ENCODE peak calls at places on chromosomes 2 and 18, in five cellular contexts. A is endothelial cell of umbilical vein, Z is GM12878, W is keratinocyte, H is IMR-90. F is an unnamed sample.

GRCh38 chr2:27024812-27025211 is 8.0 kb upstream of the TMEM214 start:
- DNase-seq in A (no peak), Z (no peak), W (no peak), H (no peak), F (no peak)

GRCh38 chr2:118848381-118849225 is 1.2 kb upstream of the EN1 start:
- DNase-seq in A (no peak), Z (no peak), W (no peak), H (no peak), F (no peak)

GRCh38 chr18:60826346-60826745 is 453.8 kb upstream of the MC4R start:
- DNase-seq in A (no peak), Z (no peak), W (no peak), H (no peak), F (no peak)

GRCh38 chr2:83282851-83283250 is 1176.2 kb downstream of the SUCLG1 start:
- DNase-seq in A (no peak), Z (no peak), W (no peak), H (no peak), F (no peak)

GRCh38 chr18:76547306-76547705 is 52.3 kb upstream of the ZNF516 start:
- DNase-seq in A (no peak), Z (no peak), W (no peak), H (no peak), F (no peak)

GRCh38 chr2:222280795-222281194 is 18.0 kb downstream of the PAX3 start:
- DNase-seq in A (no peak), Z (no peak), W (no peak), H (no peak), F (peak)

GRCh38 chr18:58158008-58158407 is 114.0 kb downstream of the NEDD4L start:
- DNase-seq in A (no peak), Z (no peak), W (no peak), H (peak), F (no peak)

GRCh38 chr2:137659616-137660015 is 304.7 kb upstream of the HNMT start:
- DNase-seq in A (no peak), Z (no peak), W (peak), H (no peak), F (peak)

GRCh38 chr18:48615566-48616401 is 77.0 kb downstream of the CTIF start:
- DNase-seq in A (no peak), Z (no peak), W (no peak), H (no peak), F (no peak)

GRCh38 chr2:77270433-77270832 is 251.7 kb downstream of the LRRTM4 start:
- DNase-seq in A (no peak), Z (no peak), W (no peak), H (no peak), F (no peak)

GRCh38 chr18:11502368-11502767 is 107.0 kb upstream of the SLC35G4 start:
- DNase-seq in A (no peak), Z (no peak), W (no peak), H (peak), F (peak)

GRCh38 chr2:48738806-48739205 is 16.7 kb downstream of the LHCGR start:
- DNase-seq in A (peak), Z (no peak), W (no peak), H (peak), F (peak)

GRCh38 chr2:127664065-127664894 is 11.1 kb downstream of the LIMS2 start:
- DNase-seq in A (peak), Z (no peak), W (no peak), H (no peak), F (no peak)

GRCh38 chr2:212344131-212344530 is 194.5 kb downstream of the ERBB4 start:
- DNase-seq in A (no peak), Z (no peak), W (no peak), H (no peak), F (no peak)

GRCh38 chr2:127088706-127089105 is 18.2 kb downstream of the BIN1 start:
- DNase-seq in A (no peak), Z (no peak), W (no peak), H (no peak), F (no peak)

GRCh38 chr2:132670961-132671781 is 1.2 kb upstream of the LYPD1 start:
- DNase-seq in A (peak), Z (no peak), W (peak), H (peak), F (peak)

GRCh38 chr2:55948176-55948921 is 24.8 kb upstream of the EFEMP1 start:
- DNase-seq in A (peak), Z (no peak), W (no peak), H (peak), F (no peak)

GRCh38 chr2:71602581-71602980 is 149.2 kb downstream of the DYSF start:
- DNase-seq in A (no peak), Z (no peak), W (no peak), H (no peak), F (no peak)

GRCh38 chr18:69817335-69817935 is 130.2 kb downstream of the CD226 start:
- DNase-seq in A (no peak), Z (no peak), W (peak), H (peak), F (peak)

GRCh38 chr2:8421658-8422499 is 260.0 kb upstream of the ID2 start:
- DNase-seq in A (no peak), Z (peak), W (no peak), H (no peak), F (no peak)

GRCh38 chr2:11698009-11698922 is 28.3 kb upstream of the NTSR2 start:
- DNase-seq in A (no peak), Z (no peak), W (no peak), H (peak), F (peak)

GRCh38 chr2:240997856-240998705 is at the start of gene SNED1:
- DNase-seq in A (peak), Z (no peak), W (no peak), H (peak), F (peak)

GRCh38 chr2:166373951-166374350 is 1.8 kb downstream of the SCN9A start:
- DNase-seq in A (no peak), Z (no peak), W (peak), H (peak), F (no peak)

GRCh38 chr2:101371635-101372034 is 15.7 kb downstream of the CREG2 start:
- DNase-seq in A (no peak), Z (no peak), W (no peak), H (no peak), F (no peak)

GRCh38 chr2:223570784-223571183 is 31.4 kb downstream of the SCG2 start:
- DNase-seq in A (no peak), Z (no peak), W (no peak), H (no peak), F (no peak)

GRCh38 chr2:38160517-38160916 is 84.6 kb upstream of the CYP1B1 start:
- DNase-seq in A (no peak), Z (no peak), W (no peak), H (no peak), F (no peak)

GRCh38 chr2:232455426-232456255 is at the start of gene ALPI:
- DNase-seq in A (no peak), Z (no peak), W (no peak), H (no peak), F (no peak)

GRCh38 chr18:5895300-5895885 is at the start of gene TMEM200C:
- DNase-seq in A (no peak), Z (no peak), W (no peak), H (peak), F (no peak)

GRCh38 chr18:62248313-62248712 is 61.3 kb downstream of the RELCH start:
- DNase-seq in A (no peak), Z (no peak), W (no peak), H (no peak), F (no peak)

GRCh38 chr2:38057651-38058410 is 18.1 kb downstream of the CYP1B1 start:
- DNase-seq in A (no peak), Z (no peak), W (no peak), H (no peak), F (no peak)

GRCh38 chr2:174878537-174879147 is 114.4 kb upstream of the CHRNA1 start:
- DNase-seq in A (peak), Z (no peak), W (no peak), H (peak), F (peak)

GRCh38 chr18:44507729-44508325 is 172.9 kb upstream of the SETBP1 start:
- DNase-seq in A (peak), Z (peak), W (no peak), H (no peak), F (no peak)

GRCh38 chr2:98158305-98158704 is 71.3 kb downstream of the VWA3B start:
- DNase-seq in A (no peak), Z (no peak), W (no peak), H (no peak), F (no peak)

GRCh38 chr2:66423391-66423790 is 11.5 kb upstream of the MEIS1 start:
- DNase-seq in A (no peak), Z (no peak), W (no peak), H (no peak), F (no peak)
- H3K4me3 ChIP-seq in A (no peak), Z (no peak), W (no peak), H (no peak), F (no peak)

GRCh38 chr2:237164474-237165047 is 78.9 kb downstream of the COPS8 start:
- DNase-seq in A (no peak), Z (no peak), W (no peak), H (no peak), F (no peak)

GRCh38 chr2:237162959-237163358 is 77.3 kb downstream of the COPS8 start:
- DNase-seq in A (no peak), Z (no peak), W (no peak), H (no peak), F (no peak)

GRCh38 chr2:237167038-237167437 is 81.3 kb downstream of the COPS8 start:
- DNase-seq in A (no peak), Z (no peak), W (no peak), H (no peak), F (no peak)

GRCh38 chr2:237167934-237168333 is 82.2 kb downstream of the COPS8 start:
- DNase-seq in A (no peak), Z (no peak), W (no peak), H (no peak), F (no peak)

DNA sequence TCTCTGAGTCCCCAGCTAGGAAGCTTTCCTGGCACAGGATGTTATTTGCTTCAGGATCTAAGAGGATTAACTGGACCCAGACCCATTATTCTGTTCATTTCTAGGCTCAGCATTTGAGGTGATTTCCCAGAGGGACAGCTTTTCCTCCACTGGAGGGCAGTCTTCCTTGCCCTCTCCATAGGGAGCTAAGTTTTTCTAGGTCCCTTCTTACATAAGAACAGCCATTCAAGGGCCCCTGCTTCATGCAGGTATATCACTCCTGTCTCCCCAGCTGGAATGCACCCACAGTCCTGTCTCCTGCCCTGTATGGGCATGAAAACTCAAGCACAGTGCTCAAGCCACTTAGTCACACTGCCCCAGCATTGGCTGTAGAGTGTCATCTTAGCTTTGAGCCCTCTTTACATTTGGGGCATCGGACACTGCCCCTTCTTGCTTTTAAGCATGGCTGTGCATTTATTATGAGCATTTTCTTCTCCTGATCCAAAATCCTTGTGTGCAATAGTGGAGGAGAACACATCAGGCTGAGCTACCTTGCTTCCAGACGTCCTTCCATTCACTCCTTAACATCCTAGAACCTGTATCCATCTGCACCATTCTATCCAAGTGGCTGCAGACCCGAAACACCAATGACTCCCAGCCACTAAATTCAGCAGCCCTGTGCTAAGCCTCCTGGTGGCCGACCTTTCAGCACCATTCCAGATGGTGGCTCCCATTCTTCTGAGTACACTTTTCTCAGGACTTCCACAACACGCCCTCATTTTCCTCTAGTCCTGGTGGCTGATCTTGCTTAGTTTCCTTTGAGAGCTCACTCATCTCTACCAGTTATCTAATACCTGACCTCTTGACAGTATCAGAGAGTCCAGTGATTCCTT is 80.0 kb downstream of the COPS8 start:
- DNase-seq in A (peak), Z (no peak), W (no peak), H (peak), F (no peak)
- TF ChIP-seq CTCF in A (peak), Z (peak), W (peak), H (peak), F (peak)

GRCh38 chr2:45006041-45006941 is 3.0 kb downstream of the SIX2 start:
- DNase-seq in A (no peak), Z (no peak), W (no peak), H (no peak), F (no peak)
- H3K4me3 ChIP-seq in A (no peak), Z (no peak), W (no peak), H (no peak), F (no peak)

DNA sequence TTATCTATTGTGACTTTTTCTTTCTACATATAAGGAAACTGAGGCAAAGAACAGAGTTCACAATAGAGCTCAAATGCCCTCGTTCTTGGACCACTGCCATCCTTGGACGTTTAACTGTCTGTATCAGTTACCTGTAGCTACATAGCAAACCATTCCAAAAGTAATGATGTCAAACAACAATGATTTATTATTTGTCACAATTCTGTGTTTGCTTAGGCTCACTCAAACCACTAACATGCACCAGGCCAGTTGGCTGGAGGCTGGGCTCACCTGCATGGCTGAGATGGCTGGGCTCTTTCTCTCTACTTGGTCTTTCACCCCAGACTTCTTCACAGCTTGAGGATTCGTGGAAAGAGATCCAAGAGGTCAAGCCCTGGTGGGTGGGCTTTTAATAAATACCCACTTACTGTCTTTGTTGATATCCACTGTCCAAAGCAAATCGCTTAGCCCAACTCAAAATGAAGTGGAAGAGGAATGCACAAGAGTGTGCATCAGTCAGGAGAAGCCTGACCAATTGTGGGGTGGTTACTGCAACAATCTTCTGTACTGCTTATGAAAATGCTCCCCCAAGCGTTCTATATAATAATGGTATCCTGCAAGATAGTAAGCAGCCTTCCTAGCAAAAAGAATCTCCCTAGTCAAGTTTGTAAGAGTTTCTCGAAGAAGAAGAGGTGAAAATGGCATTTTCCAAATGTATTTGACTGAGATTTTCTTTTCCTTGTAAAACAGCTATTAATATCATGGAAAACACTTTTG is 163.5 kb upstream of the NT5C1B start:
- DNase-seq in A (no peak), Z (no peak), W (no peak), H (peak), F (no peak)
- TF ChIP-seq CTCF in A (no peak), Z (no peak), W (no peak), H (peak), F (peak)

DNA sequence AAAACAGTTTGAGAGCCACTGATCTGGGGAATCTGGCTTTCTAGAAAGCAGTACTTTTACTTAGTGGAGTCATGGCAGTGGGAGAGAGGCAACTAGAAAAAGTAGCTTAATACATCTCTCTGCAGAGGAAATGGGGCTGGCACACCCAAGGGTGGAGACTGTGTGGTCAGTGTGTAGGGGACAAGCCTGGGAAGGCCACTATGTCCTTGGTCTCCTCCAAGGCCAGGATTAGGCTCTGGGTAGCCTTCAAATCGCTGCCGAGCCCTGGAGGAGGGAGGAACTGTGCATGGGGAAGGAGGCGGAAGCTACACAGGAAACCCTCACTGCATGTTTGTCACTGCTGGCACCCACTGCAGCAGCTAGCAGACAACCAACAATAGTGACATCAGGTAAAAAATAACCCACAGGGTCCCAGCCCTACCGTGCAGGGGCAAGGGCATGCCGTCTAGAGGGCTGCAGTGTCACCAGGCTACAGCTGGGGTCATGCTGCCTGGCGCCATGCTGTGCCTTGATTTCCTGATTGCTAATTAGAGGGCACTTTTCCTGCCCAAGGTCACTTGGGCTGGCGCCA is 34.8 kb downstream of the LBH start:
- DNase-seq in A (no peak), Z (no peak), W (no peak), H (no peak), F (no peak)
- H3K4me3 ChIP-seq in A (no peak), Z (no peak), W (no peak), H (no peak), F (peak)